ENCODE peak calls at places on chromosomes 11 and 22, in four cellular contexts. P, D, O and H are unnamed samples.

GRCh38 chr11:35142481-35143207 is 3.7 kb downstream of the CD44 start:
- DNase-seq in P (no peak), O (peak), D (no peak), H (no peak)

GRCh38 chr11:128848815-128849455 is 18.2 kb downstream of the KCNJ1 start:
- DNase-seq in O (no peak), P (no peak), D (peak), H (peak)

GRCh38 chr11:3197044-3197715 is 21.4 kb downstream of the MRGPRG start:
- DNase-seq in P (no peak), O (no peak), D (no peak), H (no peak)

GRCh38 chr11:106473089-106473722 is 395.7 kb downstream of the AASDHPPT start:
- DNase-seq in D (no peak), O (no peak), P (no peak), H (no peak)

GRCh38 chr11:134579709-134580634 is 167.9 kb upstream of the B3GAT1 start:
- DNase-seq in O (no peak), D (peak), P (no peak), H (no peak)

GRCh38 chr11:72301486-72301885 is 57.5 kb upstream of the PHOX2A start:
- DNase-seq in O (no peak), P (no peak), D (no peak), H (no peak)

GRCh38 chr22:18068381-18068988 is 9.3 kb upstream of the PEX26 start:
- DNase-seq in D (no peak), O (peak), P (no peak), H (no peak)

GRCh38 chr22:16609548-16610261 is 17.1 kb upstream of the CCT8L2 start:
- DNase-seq in O (no peak), P (no peak), D (no peak), H (no peak)

GRCh38 chr11:75778962-75779361 is 10.4 kb downstream of the DGAT2 start:
- DNase-seq in O (no peak), P (no peak), D (no peak), H (no peak)

GRCh38 chr11:96311120-96311568 is 31.9 kb downstream of the MAML2 start:
- DNase-seq in P (no peak), D (no peak), O (no peak), H (no peak)

GRCh38 chr11:119055901-119056300 is 1.1 kb downstream of the HYOU1 start:
- DNase-seq in O (no peak), P (no peak), D (peak), H (no peak)

GRCh38 chr11:27718346-27718852 is 18.1 kb upstream of the BDNF start:
- DNase-seq in P (peak), O (no peak), D (peak), H (peak)

GRCh38 chr11:122108192-122108799 is 7.7 kb downstream of the BLID start:
- DNase-seq in P (peak), O (peak), D (no peak), H (peak)

GRCh38 chr11:6548641-6549040 is 51.6 kb downstream of the DNHD1 start:
- DNase-seq in O (no peak), D (no peak), P (no peak), H (no peak)

GRCh38 chr22:35479359-35479758 is 61.3 kb upstream of the RASD2 start:
- DNase-seq in O (no peak), D (no peak), P (no peak), H (no peak)

GRCh38 chr11:133265536-133265935 is 266.8 kb downstream of the OPCML start:
- DNase-seq in P (no peak), D (no peak), O (no peak), H (no peak)

GRCh38 chr22:36191106-36191836 is 10.3 kb downstream of the APOL4 start:
- DNase-seq in O (no peak), D (no peak), P (no peak), H (no peak)

GRCh38 chr22:30079952-30080533 is at the start of gene HORMAD2:
- DNase-seq in D (no peak), O (no peak), P (peak), H (peak)
- H3K4me3 ChIP-seq in D (no peak), O (no peak), P (peak), H (peak)

DNA sequence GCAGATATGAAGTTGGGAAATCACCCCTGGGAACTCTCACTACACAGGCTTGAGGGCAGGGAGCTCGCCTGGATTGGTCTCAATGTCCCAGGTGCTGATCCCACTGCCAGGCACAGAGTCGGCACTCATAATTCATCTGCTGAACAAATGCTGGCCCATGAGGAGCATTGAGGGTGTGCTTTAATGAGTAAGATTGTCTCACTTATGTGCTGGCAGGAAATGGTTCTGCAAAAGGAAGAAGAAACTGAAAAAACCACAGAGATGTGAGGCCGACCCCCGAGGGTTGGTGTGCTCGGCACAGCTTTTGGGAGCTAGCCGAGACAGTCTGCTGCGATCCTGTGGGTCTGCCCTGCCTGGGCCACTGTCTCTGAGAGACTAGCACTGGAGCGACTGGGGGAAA is 9.4 kb downstream of the PLAAT2 start:
- DNase-seq in O (no peak), P (no peak), D (no peak), H (no peak)
- H3K4me3 ChIP-seq in O (no peak), P (no peak), D (no peak), H (no peak)

DNA sequence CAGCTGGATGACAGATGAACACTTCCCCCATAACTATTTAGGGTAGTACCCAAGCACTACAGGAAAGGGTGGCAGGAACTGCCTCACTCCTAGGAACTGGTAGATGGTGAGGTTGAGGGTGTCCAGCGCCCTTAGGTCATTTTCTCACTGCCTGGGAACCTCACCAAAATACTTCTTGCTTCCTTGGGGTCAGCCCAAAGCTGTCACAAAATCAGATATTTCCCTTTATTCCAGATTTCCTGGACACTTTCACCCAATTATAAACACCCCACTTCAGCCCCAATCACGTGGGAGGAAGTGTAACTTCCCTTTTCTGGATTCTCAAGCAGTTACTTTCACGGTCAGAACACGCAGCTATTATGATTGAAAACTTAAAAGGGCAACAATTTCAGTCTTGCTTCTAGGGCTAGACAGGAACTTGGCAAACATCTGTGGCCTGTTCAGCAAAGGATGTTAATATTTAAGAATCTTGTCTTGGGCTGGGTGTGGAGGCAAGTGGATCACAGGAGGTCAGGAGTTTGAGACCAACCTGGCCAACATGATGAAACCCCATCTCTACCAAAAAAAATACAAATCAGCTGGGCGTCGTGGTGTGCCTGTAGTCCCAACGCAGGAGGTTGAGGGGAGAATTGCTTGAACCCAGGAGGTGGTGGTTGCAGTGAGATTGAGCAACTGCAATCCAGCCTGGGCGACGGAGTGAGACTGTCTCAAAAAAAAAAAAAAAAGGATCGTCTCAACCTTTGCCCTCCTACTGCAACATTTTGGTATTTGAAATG is 4.0 kb downstream of the FTH1 start:
- DNase-seq in O (no peak), D (no peak), P (no peak), H (no peak)
- H3K4me3 ChIP-seq in O (no peak), D (no peak), P (no peak), H (no peak)

GRCh38 chr22:46065733-46066454 is 84.4 kb upstream of the PPARA start:
- DNase-seq in O (no peak), P (no peak), D (no peak), H (no peak)

GRCh38 chr22:46063861-46064235 is 86.5 kb upstream of the PPARA start:
- DNase-seq in P (no peak), D (no peak), O (peak), H (no peak)

GRCh38 chr22:46064966-46065666 is 85.2 kb upstream of the PPARA start:
- DNase-seq in O (peak), P (no peak), D (no peak), H (no peak)

GRCh38 chr22:46062971-46063631 is 86.1 kb upstream of the WNT7B start:
- DNase-seq in O (peak), P (no peak), D (peak), H (no peak)

DNA sequence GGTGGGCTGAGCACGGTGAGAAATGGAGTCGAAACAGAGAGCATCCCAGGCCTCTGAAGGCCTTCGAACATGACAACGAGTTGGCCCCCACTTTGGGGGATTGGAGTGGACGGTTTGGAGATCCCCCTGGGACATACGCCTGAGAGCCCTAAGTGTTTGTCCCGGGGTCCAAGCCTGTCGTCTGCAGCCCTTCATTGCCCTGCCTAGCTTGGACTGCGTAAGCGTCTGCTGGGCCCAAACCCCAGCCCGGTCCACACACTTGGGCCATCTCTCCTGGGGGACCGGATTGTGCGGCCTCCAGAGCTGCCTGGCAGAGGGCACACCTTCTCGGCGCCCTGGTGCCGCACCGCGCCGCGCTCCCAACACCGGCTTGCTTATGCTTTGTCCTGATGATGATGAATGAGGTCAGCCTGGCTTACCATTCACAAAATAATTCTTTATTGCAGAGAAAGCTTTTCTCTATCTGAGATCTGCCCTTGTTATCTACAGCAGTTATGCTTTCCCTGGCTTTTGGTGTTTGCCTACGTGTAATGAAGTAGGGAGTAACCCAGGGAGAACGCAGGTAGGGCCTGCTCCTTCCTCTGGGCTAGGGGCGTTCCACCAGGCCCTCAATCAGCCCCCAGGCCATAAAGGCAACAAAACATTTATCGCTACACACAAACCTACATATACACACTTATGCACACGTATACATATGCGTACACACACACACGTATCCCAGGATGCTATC is 85.9 kb upstream of the PPARA start:
- DNase-seq in P (no peak), O (peak), D (peak), H (no peak)
- H3K4me3 ChIP-seq in P (peak), O (peak), D (peak), H (no peak)

GRCh38 chr11:100687032-100687629 is at the start of gene ARHGAP42:
- DNase-seq in O (peak), D (peak), P (no peak), H (peak)

GRCh38 chr11:100689141-100689540 is 2.1 kb downstream of the ARHGAP42 start:
- DNase-seq in D (no peak), O (no peak), P (no peak), H (no peak)

GRCh38 chr11:100687630-100688395 is 725 bp downstream of the ARHGAP42 start:
- DNase-seq in O (peak), P (peak), D (peak), H (peak)

GRCh38 chr11:100684101-100685065 is 2.7 kb upstream of the ARHGAP42 start:
- DNase-seq in P (no peak), D (no peak), O (no peak), H (no peak)

GRCh38 chr11:100686476-100686875 is 612 bp upstream of the ARHGAP42 start:
- DNase-seq in P (no peak), D (no peak), O (no peak), H (no peak)
- H3K4me3 ChIP-seq in P (peak), D (no peak), O (peak), H (peak)

GRCh38 chr11:28877366-28877765 is 769.2 kb downstream of the METTL15 start:
- DNase-seq in D (no peak), O (no peak), P (no peak), H (no peak)
- H3K4me3 ChIP-seq in D (no peak), O (no peak), P (no peak), H (no peak)

DNA sequence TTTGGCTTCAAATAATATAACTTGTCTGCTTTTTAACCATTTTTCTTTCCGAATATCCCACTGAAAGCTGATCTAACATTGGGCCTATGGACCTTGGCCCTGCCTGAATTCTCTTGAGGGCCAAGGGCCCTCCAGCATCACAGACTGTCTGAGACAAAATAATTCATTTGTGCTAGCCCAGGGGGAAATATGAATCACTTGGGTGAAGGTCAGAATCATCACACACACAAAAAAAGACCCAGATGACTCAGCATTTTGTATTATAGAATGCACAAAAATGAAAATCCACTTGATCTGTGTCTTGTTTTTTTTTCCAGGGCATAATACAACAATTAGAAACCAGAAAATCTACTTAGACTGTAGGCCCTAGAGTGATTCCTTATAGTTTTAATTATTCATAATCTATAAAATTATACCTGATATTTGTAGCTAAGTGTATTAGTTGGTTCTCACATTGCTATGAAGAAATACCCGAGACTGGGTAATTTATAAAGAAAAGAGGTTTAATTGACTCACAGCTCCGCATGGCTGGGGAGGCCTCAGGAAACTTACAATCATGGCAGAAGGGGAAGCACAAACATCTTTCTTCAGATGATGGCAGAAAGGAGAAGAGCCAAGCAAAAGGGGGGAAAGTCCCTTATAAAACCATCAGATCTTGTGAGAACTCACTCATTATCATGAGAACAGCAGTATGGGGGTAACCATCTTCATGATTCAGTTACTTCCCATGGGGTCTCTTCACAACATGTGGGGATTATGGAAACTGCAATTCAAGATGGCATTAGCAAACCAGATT is 15.6 kb upstream of the RDX start:
- DNase-seq in O (no peak), D (no peak), P (no peak), H (no peak)
- H3K4me3 ChIP-seq in O (no peak), D (no peak), P (no peak), H (no peak)

GRCh38 chr11:12509371-12509770 is 132.0 kb downstream of the PARVA start:
- DNase-seq in O (no peak), P (no peak), D (no peak), H (no peak)

GRCh38 chr11:12505183-12505582 is 127.8 kb downstream of the PARVA start:
- DNase-seq in P (no peak), D (peak), O (no peak), H (no peak)

GRCh38 chr11:12507391-12507790 is 130.0 kb downstream of the PARVA start:
- DNase-seq in O (no peak), P (no peak), D (no peak), H (no peak)

GRCh38 chr11:12506502-12506921 is 129.1 kb downstream of the PARVA start:
- DNase-seq in D (peak), P (no peak), O (no peak), H (no peak)

GRCh38 chr11:12508151-12508740 is 130.9 kb downstream of the PARVA start:
- DNase-seq in P (no peak), O (peak), D (peak), H (no peak)
- H3K4me3 ChIP-seq in P (no peak), O (no peak), D (no peak), H (no peak)